ENCODE peak calls at places on chromosomes 13 and 19, in six cellular contexts. X is GM23338, G is mesenchymal stem cell, N is left ventricle myocardium inferior, Q is pancreas, U is psoas muscle. W is an unnamed sample.
A peak's percentile ranks its signal among the peaks of the same experiment; 100 is the strongest.

GRCh38 chr13:75908137-75908536 is 272.0 kb downstream of the LMO7 start:
- DNase-seq in U (peak; percentile 26), G (no peak), N (peak; percentile 25), Q (no peak), X (no peak), W (peak; percentile 12)

GRCh38 chr19:15400521-15401396 is 18.0 kb downstream of the AKAP8L start:
- DNase-seq in Q (no peak), N (no peak), X (no peak), G (no peak), U (no peak), W (no peak)

GRCh38 chr13:40394304-40394983 is 272.0 kb downstream of the FOXO1 start:
- DNase-seq in U (no peak), X (no peak), Q (no peak), G (no peak), N (no peak), W (no peak)

GRCh38 chr19:42401365-42402303 is 11.5 kb upstream of the CNFN start:
- DNase-seq in X (peak; percentile 96), U (peak; percentile 83), Q (peak; percentile 72), G (peak; percentile 76), N (peak; percentile 81), W (peak; percentile 83)

GRCh38 chr19:52270266-52270885 is 989 bp downstream of the ZNF766 start:
- DNase-seq in Q (no peak), N (no peak), U (no peak), G (no peak), X (peak; percentile 35), W (no peak)

GRCh38 chr19:32865326-32865725 is 4.2 kb downstream of the SLC7A9 start:
- DNase-seq in N (no peak), Q (no peak), U (no peak), X (no peak), G (no peak), W (no peak)

GRCh38 chr19:49357186-49357585 is 5.0 kb downstream of the TEAD2 start:
- DNase-seq in U (no peak), X (no peak), Q (no peak), N (no peak), G (no peak), W (no peak)

GRCh38 chr19:18951721-18952281 is 10.8 kb upstream of the HOMER3 start:
- DNase-seq in U (no peak), N (no peak), X (no peak), G (peak; percentile 43), Q (no peak), W (no peak)

GRCh38 chr19:41030651-41031050 is 39.6 kb downstream of the CYP2B6 start:
- DNase-seq in Q (no peak), N (no peak), G (no peak), U (no peak), X (peak; percentile 67), W (no peak)

GRCh38 chr19:31312004-31312403 is 37.2 kb downstream of the TSHZ3 start:
- DNase-seq in Q (peak; percentile 32), X (no peak), N (no peak), U (no peak), G (peak; percentile 92), W (no peak)

GRCh38 chr13:25455146-25455545 is 83.4 kb downstream of the ATP8A2 start:
- DNase-seq in N (no peak), Q (no peak), U (no peak), X (no peak), G (no peak), W (no peak)

GRCh38 chr19:3722443-3723109 is 14.4 kb downstream of the TJP3 start:
- DNase-seq in X (peak; percentile 94), U (no peak), N (no peak), Q (peak; percentile 73), G (no peak), W (no peak)

GRCh38 chr19:3721900-3722442 is 13.8 kb downstream of the TJP3 start:
- DNase-seq in G (no peak), N (no peak), U (no peak), Q (no peak), X (no peak), W (no peak)

GRCh38 chr19:3721131-3721899 is 13.1 kb downstream of the TJP3 start:
- DNase-seq in X (peak; percentile 98), G (peak; percentile 82), N (peak; percentile 66), U (peak; percentile 74), Q (peak; percentile 96), W (peak; percentile 74)

GRCh38 chr19:3723883-3724282 is 15.7 kb downstream of the TJP3 start:
- DNase-seq in U (no peak), X (peak; percentile 58), Q (no peak), N (no peak), G (no peak), W (no peak)

DNA sequence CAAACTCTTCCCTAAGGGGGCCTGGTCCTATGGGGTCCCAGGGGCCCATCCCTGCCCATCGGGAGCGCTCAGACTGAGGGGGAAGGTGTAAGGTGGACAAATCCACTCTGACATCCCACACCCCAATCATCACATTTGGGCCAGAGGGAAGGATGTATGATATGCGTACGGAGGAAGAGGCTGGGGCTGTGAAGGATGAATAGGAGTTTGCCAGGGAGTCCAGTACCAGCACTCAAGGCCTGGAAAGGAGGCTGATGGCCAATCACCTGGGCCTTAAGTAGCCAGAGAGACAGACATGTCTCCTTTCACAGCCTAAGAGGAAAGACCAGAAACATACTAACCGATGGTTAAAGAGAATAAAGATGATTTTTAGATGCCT is 14.9 kb downstream of the TJP3 start:
- DNase-seq in N (no peak), U (no peak), G (no peak), Q (no peak), X (no peak), W (no peak)
- H3K4me1 ChIP-seq in N (peaks cover 25% of the 10 kb centered on the region), U (no peaks in the 10 kb centered on the region), G (peaks cover 18% of the 10 kb centered on the region), Q (peaks cover 10% of the 10 kb centered on the region), X (peaks cover 15% of the 10 kb centered on the region), W (peaks cover 9% of the 10 kb centered on the region)

DNA sequence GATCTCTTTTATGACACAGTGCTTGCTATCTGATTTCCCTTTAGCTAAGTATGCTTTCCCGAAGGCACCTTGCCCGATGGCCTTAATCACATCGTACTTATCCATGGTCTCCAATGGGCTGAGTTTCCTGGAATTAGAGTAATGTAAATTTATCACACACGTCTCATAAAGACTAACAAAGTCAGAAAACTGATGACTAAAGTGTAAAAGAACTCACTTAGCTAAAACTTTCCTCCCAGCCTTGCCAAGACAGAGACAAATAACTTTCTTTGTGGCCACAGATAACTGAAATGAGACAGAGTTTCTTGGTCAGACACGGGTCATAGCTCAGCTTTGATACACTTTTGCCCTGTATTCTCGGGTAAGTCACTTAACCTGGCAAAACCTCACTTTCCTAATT is 1.5 kb downstream of the NEK5 start:
- DNase-seq in X (peak; percentile 5), Q (no peak), U (no peak), N (no peak), G (no peak), W (no peak)
- H3K4me3 ChIP-seq in X (no peak overlapping the region), Q (no peak overlapping the region), U (peak overlapping the region; percentile 83), N (peak overlapping the region; percentile 82), G (peak overlapping the region; percentile 79), W (no peak overlapping the region)

GRCh38 chr13:42986176-42986574 is 5.9 kb downstream of the EPSTI1 start:
- DNase-seq in U (no peak), X (no peak), N (no peak), G (no peak), Q (no peak), W (no peak)
- H3K4me1 ChIP-seq in U (no peaks in the 10 kb centered on the region), X (peaks cover 18% of the 10 kb centered on the region), N (peaks cover 31% of the 10 kb centered on the region), G (peaks cover 4% of the 10 kb centered on the region), Q (peaks cover 4% of the 10 kb centered on the region), W (peaks cover 52% of the 10 kb centered on the region)

GRCh38 chr19:2577722-2578335 is 101.9 kb downstream of the GADD45B start:
- DNase-seq in N (no peak), X (no peak), G (no peak), U (no peak), Q (no peak), W (no peak)

GRCh38 chr19:2578911-2579677 is 103.2 kb downstream of the GADD45B start:
- DNase-seq in N (peak; percentile 90), G (peak; percentile 95), U (peak; percentile 87), Q (peak; percentile 85), X (peak; percentile 93), W (peak; percentile 89)

GRCh38 chr19:2579678-2580280 is 103.9 kb downstream of the GADD45B start:
- DNase-seq in G (no peak), X (no peak), U (no peak), N (no peak), Q (no peak), W (no peak)

GRCh38 chr19:2575734-2576481 is 100.0 kb downstream of the GADD45B start:
- DNase-seq in G (peak; percentile 85), U (peak; percentile 92), N (peak; percentile 90), Q (no peak), X (no peak), W (peak; percentile 88)

DNA sequence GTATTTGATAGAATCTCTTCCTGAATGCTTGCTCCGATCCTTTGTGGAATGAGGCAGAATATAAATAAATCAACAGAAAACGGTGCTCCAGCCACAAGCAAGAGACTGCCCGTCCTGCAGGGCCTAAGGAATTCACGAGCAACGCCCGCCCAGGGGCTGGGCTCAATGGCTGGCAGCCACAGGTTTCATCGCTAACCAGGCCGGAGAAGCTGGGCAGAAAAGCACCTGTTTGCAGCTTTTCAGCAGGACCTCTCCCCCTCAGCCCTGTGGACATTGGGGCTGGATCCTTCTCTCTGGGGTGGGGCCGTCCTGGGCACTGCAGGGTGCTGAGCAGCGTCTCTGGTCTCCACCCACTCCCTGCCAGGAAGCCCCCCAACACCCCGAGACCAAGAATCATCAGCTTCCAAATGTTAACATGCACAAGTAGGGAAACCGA is 102.5 kb downstream of the GADD45B start:
- DNase-seq in Q (no peak), G (peak; percentile 67), U (no peak), X (peak; percentile 69), N (peak; percentile 38), W (no peak)
- H3K4me3 ChIP-seq in Q (no peak overlapping the region), G (peak overlapping the region; percentile 75), U (peak overlapping the region; percentile 67), X (peak overlapping the region; percentile 70), N (peak overlapping the region; percentile 70), W (peak overlapping the region; percentile 46)

GRCh38 chr13:99214691-99215090 is 14.0 kb downstream of the UBAC2 start:
- DNase-seq in X (no peak), Q (no peak), U (no peak), G (no peak), N (no peak), W (no peak)
- H3K4me1 ChIP-seq in X (peaks cover 19% of the 10 kb centered on the region), Q (peaks cover 10% of the 10 kb centered on the region), U (peaks cover 43% of the 10 kb centered on the region), G (peaks cover 7% of the 10 kb centered on the region), N (peaks cover 43% of the 10 kb centered on the region), W (peaks cover 50% of the 10 kb centered on the region)

GRCh38 chr13:50286376-50286775 is 271.1 kb downstream of the KCNRG start:
- DNase-seq in U (no peak), X (no peak), N (no peak), G (no peak), Q (no peak), W (no peak)

GRCh38 chr13:50292082-50292481 is 276.8 kb downstream of the KCNRG start:
- DNase-seq in N (no peak), Q (no peak), G (peak; percentile 23), X (no peak), U (no peak), W (no peak)

GRCh38 chr13:50290186-50290585 is 274.9 kb downstream of the KCNRG start:
- DNase-seq in X (no peak), U (no peak), G (no peak), N (no peak), Q (no peak), W (no peak)

DNA sequence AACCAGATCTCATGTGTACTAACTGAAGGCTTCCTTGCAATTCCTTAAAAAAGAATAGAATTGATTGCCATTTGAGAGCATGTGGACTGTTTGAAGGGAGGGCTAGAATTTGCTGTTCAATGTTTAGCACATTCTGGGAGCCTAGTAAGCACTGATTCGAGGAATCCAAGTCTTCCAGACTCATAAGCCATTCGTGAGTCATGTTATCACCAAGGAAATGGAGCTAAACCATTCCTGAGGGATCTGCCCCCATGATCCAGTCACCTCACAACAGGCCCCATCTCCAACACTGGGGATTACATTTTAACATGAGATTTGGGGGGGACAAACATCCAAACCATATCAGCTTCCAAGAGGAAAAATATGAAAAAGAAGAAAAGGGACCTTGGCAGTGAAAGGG is 276.4 kb downstream of the KCNRG start:
- DNase-seq in N (no peak), G (no peak), Q (no peak), U (no peak), X (no peak), W (no peak)
- H3K4me3 ChIP-seq in N (no peak overlapping the region), G (no peak overlapping the region), Q (no peak overlapping the region), U (no peak overlapping the region), X (no peak overlapping the region), W (no peak overlapping the region)